ENCODE peak calls at places on chromosomes 2 and 18, in seven cellular contexts. One of them, this sample, is unnamed.

GRCh38 chr2:110674620-110675555 is 3.0 kb downstream of the BUB1 start:
- DNase-seq in naive thymus-derived CD4-positive, alpha-beta T cell: no peak
- DNase-seq in cardiac muscle cell: peak
- DNase-seq in HepG2: no peak
- DNase-seq in CD8-positive, alpha-beta T cell: peak
- DNase-seq in pancreas: no peak
- DNase-seq in heart right ventricle: no peak
- DNase-seq in this sample: no peak

GRCh38 chr2:96156926-96157648 is 11.8 kb upstream of the DUSP2 start:
- DNase-seq in naive thymus-derived CD4-positive, alpha-beta T cell: no peak
- DNase-seq in cardiac muscle cell: no peak
- DNase-seq in HepG2: no peak
- DNase-seq in CD8-positive, alpha-beta T cell: peak
- DNase-seq in pancreas: no peak
- DNase-seq in heart right ventricle: no peak
- DNase-seq in this sample: no peak

GRCh38 chr18:475202-475624 is 25.3 kb downstream of the COLEC12 start:
- DNase-seq in naive thymus-derived CD4-positive, alpha-beta T cell: no peak
- DNase-seq in cardiac muscle cell: peak
- DNase-seq in HepG2: peak
- DNase-seq in CD8-positive, alpha-beta T cell: no peak
- DNase-seq in pancreas: no peak
- DNase-seq in heart right ventricle: no peak
- DNase-seq in this sample: peak

GRCh38 chr2:229297284-229297683 is 26.2 kb upstream of the PID1 start:
- DNase-seq in naive thymus-derived CD4-positive, alpha-beta T cell: no peak
- DNase-seq in cardiac muscle cell: no peak
- DNase-seq in HepG2: no peak
- DNase-seq in CD8-positive, alpha-beta T cell: no peak
- DNase-seq in pancreas: no peak
- DNase-seq in heart right ventricle: no peak
- DNase-seq in this sample: peak

GRCh38 chr18:23844991-23845680 is 155.9 kb downstream of the LAMA3 start:
- DNase-seq in naive thymus-derived CD4-positive, alpha-beta T cell: no peak
- DNase-seq in cardiac muscle cell: no peak
- DNase-seq in HepG2: no peak
- DNase-seq in CD8-positive, alpha-beta T cell: no peak
- DNase-seq in pancreas: no peak
- DNase-seq in heart right ventricle: no peak
- DNase-seq in this sample: peak

GRCh38 chr2:43576983-43577892 is 18.6 kb downstream of the THADA start:
- DNase-seq in naive thymus-derived CD4-positive, alpha-beta T cell: peak
- DNase-seq in cardiac muscle cell: peak
- DNase-seq in HepG2: peak
- DNase-seq in CD8-positive, alpha-beta T cell: no peak
- DNase-seq in pancreas: no peak
- DNase-seq in heart right ventricle: no peak
- DNase-seq in this sample: peak

GRCh38 chr2:237662671-237663093 is 35.3 kb downstream of the LRRFIP1 start:
- DNase-seq in naive thymus-derived CD4-positive, alpha-beta T cell: peak
- DNase-seq in cardiac muscle cell: peak
- DNase-seq in HepG2: peak
- DNase-seq in CD8-positive, alpha-beta T cell: peak
- DNase-seq in pancreas: peak
- DNase-seq in heart right ventricle: peak
- DNase-seq in this sample: peak

GRCh38 chr2:233823731-233824121 is 30.6 kb downstream of the HJURP start:
- DNase-seq in naive thymus-derived CD4-positive, alpha-beta T cell: no peak
- DNase-seq in cardiac muscle cell: no peak
- DNase-seq in HepG2: no peak
- DNase-seq in CD8-positive, alpha-beta T cell: no peak
- DNase-seq in pancreas: no peak
- DNase-seq in heart right ventricle: no peak
- DNase-seq in this sample: no peak

GRCh38 chr2:207825958-207826330 is 56.2 kb upstream of the FZD5 start:
- DNase-seq in naive thymus-derived CD4-positive, alpha-beta T cell: no peak
- DNase-seq in cardiac muscle cell: no peak
- DNase-seq in HepG2: no peak
- DNase-seq in CD8-positive, alpha-beta T cell: no peak
- DNase-seq in pancreas: no peak
- DNase-seq in heart right ventricle: no peak
- DNase-seq in this sample: no peak

GRCh38 chr2:3054066-3054465 is 323.6 kb downstream of the EIPR1 start:
- DNase-seq in naive thymus-derived CD4-positive, alpha-beta T cell: no peak
- DNase-seq in cardiac muscle cell: no peak
- DNase-seq in HepG2: no peak
- DNase-seq in CD8-positive, alpha-beta T cell: no peak
- DNase-seq in pancreas: no peak
- DNase-seq in heart right ventricle: no peak
- DNase-seq in this sample: no peak

GRCh38 chr2:149422337-149422990 is 92.1 kb downstream of the LYPD6 start:
- DNase-seq in naive thymus-derived CD4-positive, alpha-beta T cell: no peak
- DNase-seq in cardiac muscle cell: no peak
- DNase-seq in HepG2: no peak
- DNase-seq in CD8-positive, alpha-beta T cell: no peak
- DNase-seq in pancreas: no peak
- DNase-seq in heart right ventricle: no peak
- DNase-seq in this sample: peak

GRCh38 chr2:63055510-63056308 is 5.1 kb downstream of the OTX1 start:
- DNase-seq in naive thymus-derived CD4-positive, alpha-beta T cell: no peak
- DNase-seq in cardiac muscle cell: peak
- DNase-seq in HepG2: no peak
- DNase-seq in CD8-positive, alpha-beta T cell: no peak
- DNase-seq in pancreas: no peak
- DNase-seq in heart right ventricle: no peak
- DNase-seq in this sample: peak

GRCh38 chr2:64980192-64980591 is 9.0 kb upstream of the SLC1A4 start:
- DNase-seq in naive thymus-derived CD4-positive, alpha-beta T cell: no peak
- DNase-seq in cardiac muscle cell: no peak
- DNase-seq in HepG2: no peak
- DNase-seq in CD8-positive, alpha-beta T cell: no peak
- DNase-seq in pancreas: no peak
- DNase-seq in heart right ventricle: no peak
- DNase-seq in this sample: no peak

GRCh38 chr2:100615886-100616285 is 53.1 kb downstream of the PDCL3 start:
- DNase-seq in naive thymus-derived CD4-positive, alpha-beta T cell: no peak
- DNase-seq in cardiac muscle cell: no peak
- DNase-seq in HepG2: no peak
- DNase-seq in CD8-positive, alpha-beta T cell: no peak
- DNase-seq in pancreas: no peak
- DNase-seq in heart right ventricle: no peak
- DNase-seq in this sample: no peak

GRCh38 chr18:79589601-79590091 is 90.0 kb upstream of the CTDP1 start:
- DNase-seq in naive thymus-derived CD4-positive, alpha-beta T cell: no peak
- DNase-seq in cardiac muscle cell: no peak
- DNase-seq in HepG2: no peak
- DNase-seq in CD8-positive, alpha-beta T cell: no peak
- DNase-seq in pancreas: no peak
- DNase-seq in heart right ventricle: no peak
- DNase-seq in this sample: no peak

GRCh38 chr2:128414946-128415767 is 96.5 kb upstream of the HS6ST1 start:
- DNase-seq in naive thymus-derived CD4-positive, alpha-beta T cell: no peak
- DNase-seq in cardiac muscle cell: no peak
- DNase-seq in HepG2: no peak
- DNase-seq in CD8-positive, alpha-beta T cell: no peak
- DNase-seq in pancreas: no peak
- DNase-seq in heart right ventricle: no peak
- DNase-seq in this sample: no peak

GRCh38 chr2:39510087-39510486 is 73.0 kb upstream of the MAP4K3 start:
- DNase-seq in naive thymus-derived CD4-positive, alpha-beta T cell: no peak
- DNase-seq in cardiac muscle cell: no peak
- DNase-seq in HepG2: no peak
- DNase-seq in CD8-positive, alpha-beta T cell: no peak
- DNase-seq in pancreas: no peak
- DNase-seq in heart right ventricle: no peak
- DNase-seq in this sample: no peak
- H3K27ac ChIP-seq in naive thymus-derived CD4-positive, alpha-beta T cell: no peak
- H3K27ac ChIP-seq in cardiac muscle cell: no peak
- H3K27ac ChIP-seq in HepG2: no peak
- H3K27ac ChIP-seq in CD8-positive, alpha-beta T cell: no peak
- H3K27ac ChIP-seq in pancreas: no peak
- H3K27ac ChIP-seq in heart right ventricle: peak
- H3K27ac ChIP-seq in this sample: no peak

GRCh38 chr2:146301287-146301686 is 1543.5 kb upstream of the ACVR2A start:
- DNase-seq in naive thymus-derived CD4-positive, alpha-beta T cell: no peak
- DNase-seq in cardiac muscle cell: no peak
- DNase-seq in HepG2: no peak
- DNase-seq in CD8-positive, alpha-beta T cell: no peak
- DNase-seq in pancreas: no peak
- DNase-seq in heart right ventricle: no peak
- DNase-seq in this sample: no peak

DNA sequence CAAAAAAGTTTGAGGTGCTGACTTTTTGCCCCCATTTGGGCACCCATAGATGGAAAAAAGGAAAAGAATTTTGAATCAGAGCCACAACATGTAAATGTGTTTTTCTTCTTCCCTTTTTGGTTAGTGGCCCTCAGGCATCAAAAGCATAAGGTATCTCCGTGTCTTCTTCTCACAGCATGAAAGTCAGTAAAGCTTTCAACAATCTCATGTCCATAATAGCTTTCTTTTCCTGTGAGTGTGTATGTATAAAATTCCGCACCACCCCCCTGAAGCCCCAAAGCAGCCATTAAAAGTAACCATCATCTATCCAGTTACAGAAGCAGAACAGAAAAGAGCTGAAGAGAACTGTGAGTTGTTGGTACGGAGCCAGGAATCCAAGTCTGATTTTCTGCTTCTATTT is 1539.7 kb upstream of the ACVR2A start:
- DNase-seq in naive thymus-derived CD4-positive, alpha-beta T cell: no peak
- DNase-seq in cardiac muscle cell: no peak
- DNase-seq in HepG2: no peak
- DNase-seq in CD8-positive, alpha-beta T cell: no peak
- DNase-seq in pancreas: no peak
- DNase-seq in heart right ventricle: no peak
- DNase-seq in this sample: no peak
- H3K4me3 ChIP-seq in naive thymus-derived CD4-positive, alpha-beta T cell: no peak
- H3K4me3 ChIP-seq in cardiac muscle cell: no peak
- H3K4me3 ChIP-seq in HepG2: no peak
- H3K4me3 ChIP-seq in CD8-positive, alpha-beta T cell: no peak
- H3K4me3 ChIP-seq in pancreas: no peak
- H3K4me3 ChIP-seq in heart right ventricle: no peak
- H3K4me3 ChIP-seq in this sample: no peak

DNA sequence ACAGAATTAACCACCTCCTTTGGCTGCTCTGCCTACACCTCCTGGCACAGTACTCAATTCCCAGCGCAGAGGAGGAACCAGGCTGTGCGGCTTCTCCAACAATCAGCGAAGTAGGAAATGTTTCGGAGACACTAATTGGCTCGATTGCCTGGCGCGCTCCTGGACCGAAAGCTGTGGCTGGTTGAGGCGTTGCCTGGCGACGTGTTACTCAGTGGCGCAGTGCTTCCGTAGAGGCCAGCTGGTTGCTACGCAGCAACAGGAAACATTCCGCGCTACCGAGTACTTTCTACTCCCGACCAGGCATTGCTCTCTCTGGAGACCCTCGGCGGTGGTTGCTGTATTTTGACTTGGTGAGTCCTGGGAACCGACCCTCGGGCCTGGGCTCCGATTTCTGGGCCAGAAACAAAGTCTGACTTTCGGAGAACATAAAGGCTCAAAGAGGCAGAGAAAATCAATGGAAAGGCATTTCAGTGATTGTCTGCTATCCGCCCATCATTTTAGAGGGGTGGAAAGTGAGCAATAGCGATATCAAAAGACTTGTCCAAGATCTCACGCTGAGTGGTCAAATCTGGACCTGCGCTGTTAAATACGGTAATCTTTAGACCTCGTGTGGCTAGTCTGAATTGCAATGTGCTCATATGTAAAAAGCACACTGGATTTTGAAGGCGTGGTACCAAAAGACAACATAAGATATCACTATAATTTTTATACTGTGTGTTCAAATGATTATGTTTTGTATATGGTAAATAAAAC is at the start of gene DNAH6:
- DNase-seq in naive thymus-derived CD4-positive, alpha-beta T cell: peak
- DNase-seq in cardiac muscle cell: peak
- DNase-seq in HepG2: peak
- DNase-seq in CD8-positive, alpha-beta T cell: peak
- DNase-seq in pancreas: peak
- DNase-seq in heart right ventricle: peak
- DNase-seq in this sample: peak
- H3K27ac ChIP-seq in naive thymus-derived CD4-positive, alpha-beta T cell: peak
- H3K27ac ChIP-seq in cardiac muscle cell: no peak
- H3K27ac ChIP-seq in HepG2: no peak
- H3K27ac ChIP-seq in CD8-positive, alpha-beta T cell: peak
- H3K27ac ChIP-seq in pancreas: peak
- H3K27ac ChIP-seq in heart right ventricle: no peak
- H3K27ac ChIP-seq in this sample: no peak

GRCh38 chr18:12008842-12009580 is 27.7 kb downstream of the IMPA2 start:
- DNase-seq in naive thymus-derived CD4-positive, alpha-beta T cell: no peak
- DNase-seq in cardiac muscle cell: no peak
- DNase-seq in HepG2: peak
- DNase-seq in CD8-positive, alpha-beta T cell: no peak
- DNase-seq in pancreas: peak
- DNase-seq in heart right ventricle: no peak
- DNase-seq in this sample: no peak

GRCh38 chr18:12007063-12007462 is 25.8 kb downstream of the IMPA2 start:
- DNase-seq in naive thymus-derived CD4-positive, alpha-beta T cell: no peak
- DNase-seq in cardiac muscle cell: no peak
- DNase-seq in HepG2: no peak
- DNase-seq in CD8-positive, alpha-beta T cell: no peak
- DNase-seq in pancreas: no peak
- DNase-seq in heart right ventricle: no peak
- DNase-seq in this sample: no peak

GRCh38 chr18:12009581-12010140 is 28.4 kb downstream of the IMPA2 start:
- DNase-seq in naive thymus-derived CD4-positive, alpha-beta T cell: no peak
- DNase-seq in cardiac muscle cell: no peak
- DNase-seq in HepG2: no peak
- DNase-seq in CD8-positive, alpha-beta T cell: no peak
- DNase-seq in pancreas: no peak
- DNase-seq in heart right ventricle: no peak
- DNase-seq in this sample: no peak

GRCh38 chr18:12006488-12006840 is 25.2 kb downstream of the IMPA2 start:
- DNase-seq in naive thymus-derived CD4-positive, alpha-beta T cell: no peak
- DNase-seq in cardiac muscle cell: no peak
- DNase-seq in HepG2: no peak
- DNase-seq in CD8-positive, alpha-beta T cell: no peak
- DNase-seq in pancreas: no peak
- DNase-seq in heart right ventricle: no peak
- DNase-seq in this sample: no peak

DNA sequence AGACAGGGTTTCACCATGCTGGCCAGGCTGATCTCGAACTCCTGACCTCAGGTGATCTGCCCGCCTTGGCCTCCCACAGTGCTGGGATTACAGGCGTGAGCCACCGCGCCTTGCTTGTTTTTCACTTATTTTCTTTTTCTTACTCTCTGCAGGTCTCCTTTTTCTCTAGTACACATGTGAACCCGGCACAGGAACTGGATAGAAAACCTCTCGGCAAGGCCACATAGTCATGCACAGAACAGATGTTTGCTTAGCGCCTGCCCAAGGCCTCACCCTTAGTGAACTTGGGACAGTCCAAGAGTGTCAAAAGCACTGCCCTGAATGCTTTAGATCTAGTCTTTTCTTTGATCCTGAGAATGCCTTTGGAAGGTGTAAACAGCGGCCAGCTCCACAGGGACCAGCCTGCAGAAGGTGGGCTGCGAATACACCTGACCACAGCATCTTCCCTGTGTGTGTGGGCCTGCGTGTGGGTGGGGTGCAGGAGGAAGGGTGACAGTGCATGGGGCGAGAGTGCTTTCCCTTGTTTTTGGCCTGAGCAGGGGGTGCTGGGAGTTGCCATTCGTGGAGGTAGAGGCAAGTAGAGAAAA is 27.0 kb downstream of the IMPA2 start:
- DNase-seq in naive thymus-derived CD4-positive, alpha-beta T cell: no peak
- DNase-seq in cardiac muscle cell: no peak
- DNase-seq in HepG2: peak
- DNase-seq in CD8-positive, alpha-beta T cell: no peak
- DNase-seq in pancreas: peak
- DNase-seq in heart right ventricle: no peak
- DNase-seq in this sample: no peak
- H3K4me3 ChIP-seq in naive thymus-derived CD4-positive, alpha-beta T cell: no peak
- H3K4me3 ChIP-seq in cardiac muscle cell: no peak
- H3K4me3 ChIP-seq in HepG2: no peak
- H3K4me3 ChIP-seq in CD8-positive, alpha-beta T cell: no peak
- H3K4me3 ChIP-seq in pancreas: no peak
- H3K4me3 ChIP-seq in heart right ventricle: no peak
- H3K4me3 ChIP-seq in this sample: no peak

This sample was measured in trophoblast cell.